ENCODE peak calls at places on chromosomes 1 and 21, in seven cellular contexts. J is lung, W is amniotic stem cell, V is memory B cell, N is NCI-H146, Y is EL, A is ELF-1. M is an unnamed sample.

GRCh38 chr1:182662121-182662890 is 22.1 kb downstream of the RGS8 start:
- DNase-seq in W (no peak), V (no peak), N (peak), J (no peak), A (peak), Y (peak), M (no peak)

GRCh38 chr1:204113900-204114299 is 37.9 kb downstream of the ETNK2 start:
- DNase-seq in A (no peak), J (no peak), V (no peak), Y (no peak), N (no peak), W (no peak), M (no peak)

GRCh38 chr21:44722701-44723100 is 11.3 kb upstream of the TSPEAR start:
- DNase-seq in W (no peak), V (no peak), A (no peak), J (no peak), N (peak), Y (no peak), M (no peak)

GRCh38 chr21:32779983-32780382 is 8.4 kb upstream of the PAXBP1 start:
- DNase-seq in A (no peak), J (no peak), N (no peak), Y (no peak), V (no peak), W (no peak), M (no peak)

GRCh38 chr1:231580874-231581273 is 45.7 kb upstream of the DISC1 start:
- DNase-seq in A (no peak), V (no peak), W (no peak), Y (no peak), N (no peak), J (no peak), M (no peak)

GRCh38 chr1:23477359-23478144 is 6.4 kb downstream of the ASAP3 start:
- DNase-seq in A (no peak), N (no peak), Y (no peak), J (no peak), W (no peak), V (no peak), M (no peak)

GRCh38 chr1:22177354-22178003 is 34.6 kb upstream of the WNT4 start:
- DNase-seq in V (no peak), A (no peak), Y (no peak), N (no peak), J (no peak), W (no peak), M (no peak)

GRCh38 chr1:210332719-210333398 is 4.2 kb downstream of the HHAT start:
- DNase-seq in W (no peak), A (no peak), N (no peak), J (no peak), V (peak), Y (no peak), M (no peak)

GRCh38 chr1:22710688-22711024 is at the start of gene EPHB2:
- DNase-seq in V (no peak), J (no peak), Y (peak), N (peak), W (peak), A (no peak), M (peak)

GRCh38 chr1:29972664-29973063 is 736.3 kb downstream of the PTPRU start:
- DNase-seq in W (no peak), Y (no peak), V (no peak), J (peak), A (no peak), N (no peak), M (no peak)

GRCh38 chr1:208189716-208190115 is 54.5 kb downstream of the PLXNA2 start:
- DNase-seq in N (no peak), V (no peak), Y (peak), A (no peak), J (no peak), W (no peak), M (no peak)

GRCh38 chr1:55724551-55725325 is 509.6 kb upstream of the USP24 start:
- DNase-seq in A (no peak), J (no peak), W (peak), Y (peak), N (no peak), V (no peak), M (no peak)

GRCh38 chr21:27590271-27590670 is 623.4 kb upstream of the ADAMTS5 start:
- DNase-seq in N (no peak), W (no peak), Y (peak), J (no peak), A (no peak), V (no peak), M (no peak)

GRCh38 chr1:109821221-109821669 is 57.5 kb upstream of the EPS8L3 start:
- DNase-seq in Y (peak), A (no peak), V (no peak), W (peak), N (no peak), J (peak), M (no peak)

GRCh38 chr1:58748625-58749198 is 35.1 kb downstream of the JUN start:
- DNase-seq in N (peak), V (no peak), W (no peak), A (no peak), Y (no peak), J (no peak), M (no peak)

GRCh38 chr1:208455821-208456220 is 211.6 kb upstream of the PLXNA2 start:
- DNase-seq in V (no peak), W (no peak), J (no peak), A (no peak), N (peak), Y (peak), M (no peak)

GRCh38 chr1:36787312-36787711 is 247.0 kb downstream of the GRIK3 start:
- DNase-seq in N (no peak), V (no peak), W (no peak), Y (no peak), J (no peak), A (no peak), M (no peak)

GRCh38 chr1:181126871-181127587 is 38.5 kb downstream of the IER5 start:
- DNase-seq in V (no peak), Y (no peak), J (no peak), A (peak), W (no peak), N (peak), M (no peak)

GRCh38 chr1:90046635-90047034 is 51.7 kb downstream of the ZNF326 start:
- DNase-seq in Y (no peak), W (no peak), N (no peak), A (peak), V (no peak), J (no peak), M (no peak)

GRCh38 chr1:145956361-145956760 is 1.5 kb downstream of the LIX1L start:
- DNase-seq in J (no peak), V (no peak), W (no peak), A (no peak), Y (no peak), N (no peak), M (no peak)